ENCODE peak calls at places on chromosomes 11 and 22, in ten cellular contexts. N, G, S, E, D, J, B, W, X and M are unnamed samples.

GRCh38 chr11:20623258-20623657 is 23.9 kb downstream of the SLC6A5 start:
- DNase-seq in N (no peak), G (no peak), S (no peak), E (no peak), D (no peak), J (no peak), B (no peak), W (no peak), X (no peak), M (no peak)

GRCh38 chr11:108803781-108804180 is 138.9 kb downstream of the DDX10 start:
- DNase-seq in N (no peak), G (no peak), S (no peak), E (no peak), D (peak; percentile 14), J (no peak), B (no peak), W (peak; percentile 28), X (no peak), M (no peak)

GRCh38 chr22:24302591-24302990 is 32.0 kb downstream of the SPECC1L start:
- DNase-seq in N (no peak), G (no peak), S (no peak), E (no peak), D (no peak), J (no peak), B (no peak), W (no peak), X (peak; percentile 65), M (no peak)

GRCh38 chr11:134659882-134660281 is 247.8 kb upstream of the B3GAT1 start:
- DNase-seq in N (no peak), G (no peak), S (no peak), E (no peak), D (no peak), J (no peak), B (no peak), W (no peak), X (no peak), M (no peak)

GRCh38 chr11:89355649-89356048 is 135.5 kb downstream of the NOX4 start:
- DNase-seq in N (no peak), G (no peak), S (no peak), E (no peak), D (no peak), J (no peak), B (no peak), W (no peak), X (no peak), M (no peak)

GRCh38 chr22:36288571-36289405 is 35.9 kb downstream of the APOL1 start:
- DNase-seq in N (no peak), G (no peak), S (no peak), E (no peak), D (no peak), J (peak; percentile 49), B (no peak), W (no peak), X (no peak), M (no peak)

GRCh38 chr11:127895776-127896175 is 691.6 kb downstream of the ETS1 start:
- DNase-seq in N (no peak), G (no peak), S (no peak), E (no peak), D (no peak), J (no peak), B (no peak), W (no peak), X (no peak), M (no peak)

GRCh38 chr22:44170470-44170869 is 10.3 kb upstream of the PARVG start:
- DNase-seq in N (no peak), G (no peak), S (no peak), E (no peak), D (no peak), J (no peak), B (no peak), W (no peak), X (no peak), M (no peak)

GRCh38 chr11:62130498-62131464 is 7.0 kb downstream of the INCENP start:
- DNase-seq in N (no peak), G (no peak), S (no peak), E (no peak), D (no peak), J (no peak), B (no peak), W (no peak), X (no peak), M (no peak)

GRCh38 chr11:199782-200181 is 6.9 kb downstream of the SCGB1C1 start:
- DNase-seq in N (no peak), G (no peak), S (peak; percentile 25), E (no peak), D (no peak), J (no peak), B (no peak), W (no peak), X (no peak), M (no peak)

GRCh38 chr11:64078294-64078693 is 42.6 kb downstream of the FLRT1 start:
- DNase-seq in N (no peak), G (no peak), S (no peak), E (no peak), D (no peak), J (no peak), B (no peak), W (no peak), X (no peak), M (no peak)